ENCODE peak calls at places on chromosomes 4 and X, in six cellular contexts. One of them, this sample, is unnamed.

GRCh38 chr4:185464887-185465286 is 6.6 kb downstream of the CCDC110 start:
- DNase-seq in breast epithelium: no peak
- DNase-seq in dorsolateral prefrontal cortex: no peak
- DNase-seq in sigmoid colon: no peak
- DNase-seq in fibroblast of the aortic adventitia: no peak
- DNase-seq in lung: no peak
- DNase-seq in this sample: no peak

GRCh38 chr4:99856166-99856565 is 38.1 kb downstream of the LAMTOR3 start:
- DNase-seq in breast epithelium: no peak
- DNase-seq in dorsolateral prefrontal cortex: no peak
- DNase-seq in lung: no peak
- DNase-seq in sigmoid colon: no peak
- DNase-seq in fibroblast of the aortic adventitia: peak
- DNase-seq in this sample: peak

GRCh38 chr4:119135721-119136121 is at the start of gene MYOZ2:
- DNase-seq in sigmoid colon: no peak
- DNase-seq in lung: no peak
- DNase-seq in fibroblast of the aortic adventitia: peak
- DNase-seq in breast epithelium: no peak
- DNase-seq in dorsolateral prefrontal cortex: no peak
- DNase-seq in this sample: peak

GRCh38 chr4:152485726-152486276 is 50.1 kb downstream of the FBXW7 start:
- DNase-seq in lung: no peak
- DNase-seq in dorsolateral prefrontal cortex: no peak
- DNase-seq in fibroblast of the aortic adventitia: peak
- DNase-seq in sigmoid colon: no peak
- DNase-seq in breast epithelium: no peak
- DNase-seq in this sample: peak

GRCh38 chr4:92387459-92388069 is 83.8 kb downstream of the GRID2 start:
- DNase-seq in sigmoid colon: no peak
- DNase-seq in fibroblast of the aortic adventitia: peak
- DNase-seq in lung: no peak
- DNase-seq in breast epithelium: no peak
- DNase-seq in dorsolateral prefrontal cortex: no peak
- DNase-seq in this sample: peak

GRCh38 chr4:152590179-152591031 is 54.5 kb upstream of the FBXW7 start:
- DNase-seq in sigmoid colon: peak
- DNase-seq in lung: no peak
- DNase-seq in dorsolateral prefrontal cortex: no peak
- DNase-seq in fibroblast of the aortic adventitia: peak
- DNase-seq in breast epithelium: peak
- DNase-seq in this sample: peak

GRCh38 chr4:8690216-8690786 is 97.7 kb downstream of the CPZ start:
- DNase-seq in sigmoid colon: peak
- DNase-seq in fibroblast of the aortic adventitia: no peak
- DNase-seq in dorsolateral prefrontal cortex: peak
- DNase-seq in breast epithelium: no peak
- DNase-seq in lung: no peak
- DNase-seq in this sample: no peak

GRCh38 chr4:187006189-187006618 is 282.5 kb upstream of the FAT1 start:
- DNase-seq in dorsolateral prefrontal cortex: no peak
- DNase-seq in fibroblast of the aortic adventitia: no peak
- DNase-seq in lung: no peak
- DNase-seq in breast epithelium: no peak
- DNase-seq in sigmoid colon: no peak
- DNase-seq in this sample: peak

GRCh38 chr4:125115941-125116340 is 198.8 kb upstream of the FAT4 start:
- DNase-seq in sigmoid colon: no peak
- DNase-seq in fibroblast of the aortic adventitia: peak
- DNase-seq in breast epithelium: no peak
- DNase-seq in lung: no peak
- DNase-seq in dorsolateral prefrontal cortex: no peak
- DNase-seq in this sample: peak

GRCh38 chr4:105966046-105966445 is 70.8 kb downstream of the NPNT start:
- DNase-seq in fibroblast of the aortic adventitia: peak
- DNase-seq in lung: no peak
- DNase-seq in breast epithelium: no peak
- DNase-seq in sigmoid colon: no peak
- DNase-seq in dorsolateral prefrontal cortex: no peak
- DNase-seq in this sample: peak

GRCh38 chr4:85932371-85933305 is 427.2 kb downstream of the MAPK10 start:
- DNase-seq in fibroblast of the aortic adventitia: peak
- DNase-seq in lung: peak
- DNase-seq in dorsolateral prefrontal cortex: no peak
- DNase-seq in breast epithelium: no peak
- DNase-seq in sigmoid colon: no peak
- DNase-seq in this sample: peak

GRCh38 chrX:153828723-153829548 is 1.4 kb downstream of the PDZD4 start:
- DNase-seq in dorsolateral prefrontal cortex: no peak
- DNase-seq in fibroblast of the aortic adventitia: no peak
- DNase-seq in breast epithelium: no peak
- DNase-seq in lung: no peak
- DNase-seq in sigmoid colon: peak
- DNase-seq in this sample: no peak

GRCh38 chr4:65921180-65921579 is 250.9 kb upstream of the EPHA5 start:
- DNase-seq in fibroblast of the aortic adventitia: no peak
- DNase-seq in sigmoid colon: no peak
- DNase-seq in breast epithelium: no peak
- DNase-seq in lung: no peak
- DNase-seq in dorsolateral prefrontal cortex: no peak
- DNase-seq in this sample: no peak

GRCh38 chrX:118418811-118419251 is 72.9 kb downstream of the WDR44 start:
- DNase-seq in breast epithelium: no peak
- DNase-seq in dorsolateral prefrontal cortex: no peak
- DNase-seq in lung: no peak
- DNase-seq in fibroblast of the aortic adventitia: no peak
- DNase-seq in sigmoid colon: no peak
- DNase-seq in this sample: no peak

GRCh38 chr4:184705692-184706091 is 28.2 kb downstream of the CENPU start:
- DNase-seq in lung: no peak
- DNase-seq in sigmoid colon: no peak
- DNase-seq in fibroblast of the aortic adventitia: no peak
- DNase-seq in dorsolateral prefrontal cortex: no peak
- DNase-seq in breast epithelium: no peak
- DNase-seq in this sample: no peak

GRCh38 chr4:36215627-36216026 is 28.7 kb downstream of the ARAP2 start:
- DNase-seq in dorsolateral prefrontal cortex: peak
- DNase-seq in breast epithelium: no peak
- DNase-seq in sigmoid colon: no peak
- DNase-seq in lung: no peak
- DNase-seq in fibroblast of the aortic adventitia: no peak
- DNase-seq in this sample: no peak

GRCh38 chr4:112348488-112349158 is 51.5 kb downstream of the ALPK1 start:
- DNase-seq in lung: peak
- DNase-seq in breast epithelium: peak
- DNase-seq in dorsolateral prefrontal cortex: peak
- DNase-seq in sigmoid colon: no peak
- DNase-seq in fibroblast of the aortic adventitia: peak
- DNase-seq in this sample: peak

GRCh38 chr4:74418063-74418670 is 26.8 kb upstream of the AREG start:
- DNase-seq in lung: no peak
- DNase-seq in fibroblast of the aortic adventitia: peak
- DNase-seq in dorsolateral prefrontal cortex: no peak
- DNase-seq in sigmoid colon: no peak
- DNase-seq in breast epithelium: no peak
- DNase-seq in this sample: peak

GRCh38 chr4:131337956-131338355 is 1811.1 kb upstream of the PCDH10 start:
- DNase-seq in fibroblast of the aortic adventitia: no peak
- DNase-seq in sigmoid colon: no peak
- DNase-seq in lung: no peak
- DNase-seq in breast epithelium: no peak
- DNase-seq in dorsolateral prefrontal cortex: no peak
- DNase-seq in this sample: no peak

GRCh38 chr4:6092131-6092530 is 73.9 kb upstream of the C4orf50 start:
- DNase-seq in lung: no peak
- DNase-seq in dorsolateral prefrontal cortex: no peak
- DNase-seq in sigmoid colon: peak
- DNase-seq in fibroblast of the aortic adventitia: no peak
- DNase-seq in breast epithelium: no peak
- DNase-seq in this sample: no peak

GRCh38 chr4:82799006-82799881 is 648 bp upstream of the SCD5 start:
- DNase-seq in fibroblast of the aortic adventitia: peak
- DNase-seq in sigmoid colon: no peak
- DNase-seq in dorsolateral prefrontal cortex: no peak
- DNase-seq in breast epithelium: no peak
- DNase-seq in lung: no peak
- DNase-seq in this sample: no peak

GRCh38 chr4:1740021-1740545 is 18.8 kb downstream of the TACC3 start:
- DNase-seq in fibroblast of the aortic adventitia: no peak
- DNase-seq in dorsolateral prefrontal cortex: no peak
- DNase-seq in lung: no peak
- DNase-seq in sigmoid colon: no peak
- DNase-seq in breast epithelium: no peak
- DNase-seq in this sample: no peak
- TF ChIP-seq CTCF in fibroblast of the aortic adventitia: no peak
- TF ChIP-seq CTCF in dorsolateral prefrontal cortex: no peak
- TF ChIP-seq CTCF in lung: no peak
- TF ChIP-seq CTCF in sigmoid colon: no peak
- TF ChIP-seq CTCF in breast epithelium: no peak
- TF ChIP-seq CTCF in this sample: no peak

GRCh38 chrX:55716937-55717336 is 612 bp upstream of the RRAGB start:
- DNase-seq in fibroblast of the aortic adventitia: no peak
- DNase-seq in breast epithelium: no peak
- DNase-seq in dorsolateral prefrontal cortex: no peak
- DNase-seq in lung: no peak
- DNase-seq in sigmoid colon: no peak
- DNase-seq in this sample: no peak
- H3K4me3 ChIP-seq in fibroblast of the aortic adventitia: peak
- H3K4me3 ChIP-seq in breast epithelium: peak
- H3K4me3 ChIP-seq in dorsolateral prefrontal cortex: peak
- H3K4me3 ChIP-seq in lung: no peak
- H3K4me3 ChIP-seq in sigmoid colon: no peak
- H3K4me3 ChIP-seq in this sample: peak

GRCh38 chrX:132740316-132741123 is 217.9 kb downstream of the HS6ST2 start:
- DNase-seq in breast epithelium: no peak
- DNase-seq in fibroblast of the aortic adventitia: no peak
- DNase-seq in dorsolateral prefrontal cortex: no peak
- DNase-seq in sigmoid colon: no peak
- DNase-seq in lung: no peak
- DNase-seq in this sample: peak
- TF ChIP-seq CTCF in breast epithelium: peak
- TF ChIP-seq CTCF in fibroblast of the aortic adventitia: peak
- TF ChIP-seq CTCF in dorsolateral prefrontal cortex: peak
- TF ChIP-seq CTCF in sigmoid colon: peak
- TF ChIP-seq CTCF in lung: no peak
- TF ChIP-seq CTCF in this sample: peak

GRCh38 chr4:32142075-32142474 is 1421.9 kb downstream of the PCDH7 start:
- DNase-seq in lung: no peak
- DNase-seq in sigmoid colon: no peak
- DNase-seq in dorsolateral prefrontal cortex: no peak
- DNase-seq in fibroblast of the aortic adventitia: peak
- DNase-seq in breast epithelium: no peak
- DNase-seq in this sample: peak
- H3K4me3 ChIP-seq in lung: no peak
- H3K4me3 ChIP-seq in sigmoid colon: no peak
- H3K4me3 ChIP-seq in dorsolateral prefrontal cortex: no peak
- H3K4me3 ChIP-seq in fibroblast of the aortic adventitia: no peak
- H3K4me3 ChIP-seq in breast epithelium: no peak
- H3K4me3 ChIP-seq in this sample: no peak

GRCh38 chr4:33650036-33650435 is 2594.3 kb downstream of the ARAP2 start:
- DNase-seq in sigmoid colon: no peak
- DNase-seq in dorsolateral prefrontal cortex: no peak
- DNase-seq in breast epithelium: no peak
- DNase-seq in lung: no peak
- DNase-seq in fibroblast of the aortic adventitia: no peak
- DNase-seq in this sample: no peak

GRCh38 chr4:33649015-33649414 is 2595.3 kb downstream of the ARAP2 start:
- DNase-seq in fibroblast of the aortic adventitia: peak
- DNase-seq in lung: no peak
- DNase-seq in dorsolateral prefrontal cortex: no peak
- DNase-seq in sigmoid colon: no peak
- DNase-seq in breast epithelium: no peak
- DNase-seq in this sample: peak
- TF ChIP-seq CTCF in fibroblast of the aortic adventitia: peak
- TF ChIP-seq CTCF in lung: no peak
- TF ChIP-seq CTCF in dorsolateral prefrontal cortex: no peak
- TF ChIP-seq CTCF in sigmoid colon: no peak
- TF ChIP-seq CTCF in breast epithelium: no peak
- TF ChIP-seq CTCF in this sample: peak

DNA sequence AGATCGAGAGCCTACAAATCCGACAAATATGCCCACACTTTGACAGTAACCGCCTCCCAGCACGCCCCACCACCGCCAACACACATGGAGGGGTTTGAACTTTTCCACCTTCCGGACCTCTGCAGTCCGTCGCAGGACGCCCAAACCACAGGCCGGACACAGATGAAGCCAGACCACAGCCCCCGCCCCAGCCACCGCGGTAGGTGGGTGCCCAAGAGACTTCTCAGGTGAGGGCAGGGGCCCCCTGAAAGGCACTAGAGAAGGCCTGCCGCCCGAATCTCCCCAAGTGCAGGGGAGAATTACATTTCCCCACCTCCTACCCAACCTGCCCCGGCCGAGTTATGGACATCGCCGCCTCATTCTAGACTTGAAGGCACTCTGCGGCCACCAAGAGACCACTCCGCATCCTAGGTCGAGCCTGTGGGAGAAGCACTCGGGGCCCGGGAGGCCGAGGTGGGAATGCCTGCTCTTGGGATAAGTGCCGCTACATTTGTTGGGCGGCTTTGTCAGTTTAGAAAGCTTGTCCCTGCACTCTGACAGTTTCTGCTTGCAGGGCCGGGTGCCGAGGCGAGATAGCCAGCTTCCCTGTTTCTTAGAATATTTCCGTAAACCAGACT is 21.5 kb downstream of the HAND2 start:
- DNase-seq in dorsolateral prefrontal cortex: no peak
- DNase-seq in lung: no peak
- DNase-seq in breast epithelium: no peak
- DNase-seq in sigmoid colon: peak
- DNase-seq in fibroblast of the aortic adventitia: no peak
- DNase-seq in this sample: no peak
- H3K4me3 ChIP-seq in dorsolateral prefrontal cortex: peak
- H3K4me3 ChIP-seq in lung: no peak
- H3K4me3 ChIP-seq in breast epithelium: no peak
- H3K4me3 ChIP-seq in sigmoid colon: peak
- H3K4me3 ChIP-seq in fibroblast of the aortic adventitia: peak
- H3K4me3 ChIP-seq in this sample: peak

GRCh38 chr4:27094224-27094623 is 233.6 kb downstream of the STIM2 start:
- DNase-seq in fibroblast of the aortic adventitia: no peak
- DNase-seq in breast epithelium: no peak
- DNase-seq in dorsolateral prefrontal cortex: no peak
- DNase-seq in lung: no peak
- DNase-seq in sigmoid colon: no peak
- DNase-seq in this sample: no peak

GRCh38 chr4:27098034-27098433 is 237.4 kb downstream of the STIM2 start:
- DNase-seq in lung: no peak
- DNase-seq in sigmoid colon: no peak
- DNase-seq in fibroblast of the aortic adventitia: no peak
- DNase-seq in dorsolateral prefrontal cortex: no peak
- DNase-seq in breast epithelium: no peak
- DNase-seq in this sample: no peak

GRCh38 chr4:27094785-27095184 is 234.1 kb downstream of the STIM2 start:
- DNase-seq in fibroblast of the aortic adventitia: peak
- DNase-seq in dorsolateral prefrontal cortex: no peak
- DNase-seq in breast epithelium: peak
- DNase-seq in sigmoid colon: no peak
- DNase-seq in lung: peak
- DNase-seq in this sample: no peak

GRCh38 chr4:27100713-27101112 is 240.1 kb downstream of the STIM2 start:
- DNase-seq in dorsolateral prefrontal cortex: no peak
- DNase-seq in lung: no peak
- DNase-seq in sigmoid colon: no peak
- DNase-seq in fibroblast of the aortic adventitia: no peak
- DNase-seq in breast epithelium: no peak
- DNase-seq in this sample: no peak

GRCh38 chr4:27096142-27096824 is 235.6 kb downstream of the STIM2 start:
- DNase-seq in fibroblast of the aortic adventitia: peak
- DNase-seq in dorsolateral prefrontal cortex: no peak
- DNase-seq in sigmoid colon: no peak
- DNase-seq in breast epithelium: no peak
- DNase-seq in lung: no peak
- DNase-seq in this sample: no peak
- TF ChIP-seq CTCF in fibroblast of the aortic adventitia: no peak
- TF ChIP-seq CTCF in dorsolateral prefrontal cortex: no peak
- TF ChIP-seq CTCF in sigmoid colon: no peak
- TF ChIP-seq CTCF in breast epithelium: no peak
- TF ChIP-seq CTCF in lung: no peak
- TF ChIP-seq CTCF in this sample: no peak

This sample was measured in fibroblast of pulmonary artery.